ENCODE peak calls at places on chromosomes 2 and 18, in four cellular contexts. U, F, D and B are unnamed samples.

GRCh38 chr2:101306410-101306809 is 2.1 kb downstream of the RNF149 start:
- DNase-seq in F (peak), U (no peak), D (no peak), B (no peak)

GRCh38 chr2:41782306-41783158 is 265.3 kb upstream of the PKDCC start:
- DNase-seq in D (peak), U (peak), F (peak), B (peak)

GRCh38 chr2:220117010-220117409 is 489.6 kb downstream of the SLC4A3 start:
- DNase-seq in F (no peak), D (no peak), U (no peak), B (no peak)

GRCh38 chr18:44229693-44230108 is 451.0 kb upstream of the SETBP1 start:
- DNase-seq in D (no peak), F (no peak), U (no peak), B (no peak)

GRCh38 chr2:121735520-121736074 is 1.1 kb downstream of the NIFK start:
- DNase-seq in U (no peak), F (no peak), D (no peak), B (no peak)

GRCh38 chr2:205482399-205483065 is 199.8 kb upstream of the NRP2 start:
- DNase-seq in F (no peak), D (no peak), U (no peak), B (no peak)

GRCh38 chr2:100821913-100822260 is 1.9 kb downstream of the NPAS2 start:
- DNase-seq in F (no peak), D (no peak), U (no peak), B (no peak)

GRCh38 chr2:119383410-119384140 is 16.8 kb downstream of the DBI start:
- DNase-seq in D (no peak), U (no peak), F (no peak), B (no peak)

GRCh38 chr2:29697181-29697580 is 224.2 kb downstream of the ALK start:
- DNase-seq in U (no peak), D (no peak), F (no peak), B (no peak)

GRCh38 chr2:105344704-105345345 is 7.5 kb downstream of the C2orf49 start:
- DNase-seq in F (no peak), U (no peak), D (no peak), B (peak)

GRCh38 chr2:156657809-156658208 is 221.6 kb downstream of the GPD2 start:
- DNase-seq in F (no peak), U (no peak), D (no peak), B (no peak)

GRCh38 chr2:54801422-54801821 is 78.0 kb downstream of the EML6 start:
- DNase-seq in D (no peak), F (no peak), U (no peak), B (peak)

GRCh38 chr2:237598468-237599208 is 8.1 kb upstream of the RAB17 start:
- DNase-seq in U (no peak), D (no peak), F (no peak), B (no peak)

GRCh38 chr2:144459937-144460336 is 60.0 kb downstream of the ZEB2 start:
- DNase-seq in U (no peak), D (no peak), F (no peak), B (no peak)

GRCh38 chr2:9091819-9092218 is 88.3 kb upstream of the MBOAT2 start:
- DNase-seq in F (no peak), U (no peak), D (no peak), B (no peak)

GRCh38 chr2:240203031-240203841 is 62.8 kb upstream of the OTOS start:
- DNase-seq in F (no peak), D (no peak), U (no peak), B (no peak)

GRCh38 chr2:95526360-95527341 is 42.1 kb upstream of the TRIM43B start:
- DNase-seq in U (no peak), F (no peak), D (peak), B (no peak)

GRCh38 chr2:224869601-224870000 is 153.4 kb upstream of the CCDC195 start:
- DNase-seq in U (no peak), D (no peak), F (no peak), B (no peak)

GRCh38 chr2:84204995-84205394 is 254.1 kb downstream of the SUCLG1 start:
- DNase-seq in D (no peak), F (no peak), U (no peak), B (no peak)

GRCh38 chr2:40401896-40402295 is 50.0 kb downstream of the SLC8A1 start:
- DNase-seq in U (no peak), F (no peak), D (no peak), B (no peak)

GRCh38 chr18:48352051-48352755 is 57.0 kb downstream of the ZBTB7C start:
- DNase-seq in D (no peak), F (no peak), U (no peak), B (no peak)

GRCh38 chr18:36889742-36890141 is 60.8 kb downstream of the KIAA1328 start:
- DNase-seq in D (no peak), F (no peak), U (no peak), B (no peak)

GRCh38 chr18:34401775-34402174 is 177.1 kb upstream of the NOL4 start:
- DNase-seq in F (no peak), D (no peak), U (no peak), B (no peak)

GRCh38 chr2:121033597-121033996 is 251.4 kb downstream of the TFCP2L1 start:
- DNase-seq in D (no peak), U (no peak), F (no peak), B (no peak)

GRCh38 chr2:38783586-38783985 is 5.6 kb downstream of the GEMIN6 start:
- DNase-seq in F (no peak), U (no peak), D (no peak), B (no peak)

GRCh38 chr2:140786585-140786984 is 1344.2 kb downstream of the LRP1B start:
- DNase-seq in U (peak), D (no peak), F (no peak), B (no peak)

GRCh38 chr2:105239924-105240323 is 1.6 kb upstream of the GPR45 start:
- DNase-seq in U (no peak), D (no peak), F (no peak), B (no peak)

GRCh38 chr2:241776336-241777166 is at the start of gene GAL3ST2:
- DNase-seq in F (no peak), U (no peak), D (no peak), B (no peak)

GRCh38 chr2:195532628-195533271 is 124.3 kb upstream of the SLC39A10 start:
- DNase-seq in U (no peak), F (no peak), D (no peak), B (no peak)

GRCh38 chr2:44580875-44581515 is 219.2 kb downstream of the CAMKMT start:
- DNase-seq in U (no peak), D (no peak), F (no peak), B (no peak)

GRCh38 chr18:46264255-46264654 is 160.1 kb downstream of the HAUS1 start:
- DNase-seq in F (peak), D (no peak), U (no peak), B (peak)

GRCh38 chr2:24233321-24233720 is 58.5 kb downstream of the FAM228A start:
- DNase-seq in D (no peak), U (no peak), F (no peak), B (no peak)

GRCh38 chr2:241033994-241034393 is 35.6 kb downstream of the SNED1 start:
- DNase-seq in U (no peak), D (no peak), F (no peak), B (no peak)

GRCh38 chr2:9112079-9112721 is 94.4 kb upstream of the ASAP2 start:
- DNase-seq in U (no peak), F (peak), D (no peak), B (no peak)

GRCh38 chr2:228600265-228600664 is 418.8 kb upstream of the SPHKAP start:
- DNase-seq in F (no peak), D (no peak), U (no peak), B (no peak)

GRCh38 chr2:21245565-21245964 is 121.8 kb downstream of the TDRD15 start:
- DNase-seq in D (no peak), U (no peak), F (peak), B (no peak)

GRCh38 chr18:9823805-9824473 is 61.8 kb upstream of the TXNDC2 start:
- DNase-seq in D (no peak), U (no peak), F (no peak), B (no peak)

GRCh38 chr18:9824862-9825479 is 60.8 kb upstream of the TXNDC2 start:
- DNase-seq in U (no peak), D (no peak), F (no peak), B (no peak)

GRCh38 chr18:9825571-9826073 is 60.2 kb upstream of the TXNDC2 start:
- DNase-seq in U (no peak), D (no peak), F (peak), B (peak)

GRCh38 chr18:9822587-9822986 is 63.2 kb upstream of the TXNDC2 start:
- DNase-seq in U (no peak), F (no peak), D (no peak), B (no peak)

DNA sequence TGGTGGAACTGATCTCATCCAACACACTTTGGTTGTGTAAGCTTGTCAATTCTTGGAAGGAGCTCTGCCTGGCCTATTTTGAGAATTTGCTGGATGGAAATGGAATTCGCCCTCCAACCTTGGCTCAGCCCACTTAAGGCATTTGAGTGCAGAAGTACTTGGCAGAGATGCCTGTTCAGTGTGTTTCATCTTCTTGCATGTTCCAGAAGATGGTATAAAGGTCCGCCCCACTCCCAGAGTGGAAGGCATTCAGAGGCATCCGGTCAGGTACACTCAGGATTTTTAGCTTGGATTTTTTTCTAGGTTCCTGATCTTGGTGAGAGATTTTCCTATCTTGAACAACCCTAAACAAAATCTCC is 61.3 kb upstream of the TXNDC2 start:
- DNase-seq in U (no peak), D (no peak), F (no peak), B (no peak)
- TF ChIP-seq TARDBP in U (no peak), D (no peak), F (no peak), B (no peak)

DNA sequence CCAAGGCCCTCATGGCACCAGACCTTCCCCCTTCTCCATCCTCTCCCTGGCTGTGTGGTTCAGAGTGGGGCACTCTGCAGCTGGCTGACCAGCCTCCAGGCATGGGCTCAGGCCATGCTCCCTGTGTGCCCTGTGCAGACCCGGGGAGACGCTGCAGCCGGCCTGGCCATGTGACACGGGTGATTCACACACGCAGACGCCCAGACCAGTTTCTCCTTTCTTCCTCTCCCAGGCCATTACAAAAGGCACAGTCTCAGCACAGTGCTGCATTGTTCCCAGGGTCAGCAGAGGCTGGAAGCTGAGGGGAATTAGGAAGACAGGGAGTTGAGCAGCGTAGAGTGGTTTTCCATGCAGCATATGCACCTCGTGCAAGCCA is 288.5 kb downstream of the TNS1 start:
- DNase-seq in F (no peak), U (no peak), D (no peak), B (peak)
- TF ChIP-seq TARDBP in F (no peak), U (no peak), D (no peak), B (no peak)

DNA sequence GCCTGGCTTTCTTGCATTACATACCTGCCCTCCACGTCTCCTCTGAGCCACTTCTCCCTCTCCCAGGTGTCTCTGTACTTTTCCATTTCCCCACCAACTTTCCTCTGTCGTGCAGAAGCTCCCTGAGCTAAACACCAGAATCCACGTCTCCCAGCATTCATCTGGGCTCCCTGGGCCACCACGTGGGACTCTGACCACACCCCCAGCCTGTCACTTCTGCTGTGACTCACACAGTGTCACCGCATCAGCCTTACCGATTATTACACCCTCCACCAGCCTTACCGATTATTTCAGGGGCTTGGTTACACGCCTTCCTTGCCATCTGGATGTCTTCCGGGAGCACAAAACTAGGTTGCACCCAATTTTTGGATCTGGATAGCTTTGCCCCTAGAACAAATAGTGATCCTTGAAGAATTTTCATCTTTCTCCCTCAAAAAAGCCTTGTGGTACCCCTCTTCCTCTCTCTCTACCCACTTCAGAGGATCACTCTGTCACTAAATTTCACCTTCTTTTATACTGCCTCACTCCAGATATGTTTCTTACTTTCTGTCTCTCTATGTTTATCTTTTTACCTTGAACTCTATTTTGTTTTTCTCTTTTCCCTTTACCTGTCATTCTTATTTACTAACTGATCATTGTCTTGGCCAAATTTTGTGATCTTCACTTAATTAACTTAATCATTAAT is 136.9 kb upstream of the CAB39 start:
- DNase-seq in F (peak), D (no peak), U (no peak), B (no peak)
- TF ChIP-seq TARDBP in F (no peak), D (no peak), U (no peak), B (no peak)

GRCh38 chr2:85584857-85585780 is 888 bp downstream of the VAMP5 start:
- DNase-seq in U (no peak), F (peak), D (no peak), B (peak)
- TF ChIP-seq TARDBP in U (no peak), F (no peak), D (no peak), B (peak)

GRCh38 chr2:98458667-98459380 is 14.2 kb downstream of the INPP4A start:
- DNase-seq in F (no peak), D (no peak), U (no peak), B (no peak)
- TF ChIP-seq TARDBP in F (no peak), D (no peak), U (no peak), B (no peak)

GRCh38 chr18:77911973-77912372 is 662.3 kb downstream of the GALR1 start:
- DNase-seq in U (no peak), D (no peak), F (no peak), B (no peak)
- TF ChIP-seq TARDBP in U (no peak), D (no peak), F (no peak), B (no peak)